ENCODE peak calls at places on chromosomes 12 and 14, in five cellular contexts. One of them, this sample, is unnamed.

GRCh38 chr14:53630336-53630735 is 326.3 kb downstream of the BMP4 start:
- DNase-seq in IMR-90: no peak
- DNase-seq in A549: no peak
- DNase-seq in H1: no peak
- DNase-seq in HepG2: no peak
- DNase-seq in this sample: no peak

GRCh38 chr12:2461046-2461445 is 333.7 kb upstream of the FKBP4 start:
- DNase-seq in IMR-90: no peak
- DNase-seq in HepG2: no peak
- DNase-seq in A549: no peak
- DNase-seq in H1: no peak
- DNase-seq in this sample: no peak

GRCh38 chr14:102071283-102071998 is 15.4 kb downstream of the HSP90AA1 start:
- DNase-seq in A549: no peak
- DNase-seq in H1: no peak
- DNase-seq in IMR-90: peak; percentile 81
- DNase-seq in HepG2: peak; percentile 56
- DNase-seq in this sample: no peak

GRCh38 chr12:99745106-99745505 is 97.6 kb downstream of the GARIN6 start:
- DNase-seq in A549: no peak
- DNase-seq in IMR-90: no peak
- DNase-seq in H1: no peak
- DNase-seq in HepG2: no peak
- DNase-seq in this sample: no peak

GRCh38 chr12:75953312-75953906 is 78.2 kb downstream of the PHLDA1 start:
- DNase-seq in A549: peak; percentile 88
- DNase-seq in IMR-90: peak; percentile 63
- DNase-seq in HepG2: no peak
- DNase-seq in H1: no peak
- DNase-seq in this sample: no peak

GRCh38 chr12:76080729-76081415 is 3.6 kb downstream of the NAP1L1 start:
- DNase-seq in A549: peak; percentile 37
- DNase-seq in HepG2: peak; percentile 4
- DNase-seq in H1: no peak
- DNase-seq in IMR-90: no peak
- DNase-seq in this sample: no peak

GRCh38 chr12:63764481-63764880 is 15.2 kb upstream of the RXYLT1 start:
- DNase-seq in HepG2: no peak
- DNase-seq in IMR-90: no peak
- DNase-seq in A549: no peak
- DNase-seq in H1: no peak
- DNase-seq in this sample: no peak

GRCh38 chr14:41925409-41925808 is 318.7 kb downstream of the LRFN5 start:
- DNase-seq in H1: no peak
- DNase-seq in HepG2: peak; percentile 28
- DNase-seq in A549: peak; percentile 33
- DNase-seq in IMR-90: peak; percentile 1
- DNase-seq in this sample: no peak

GRCh38 chr12:15534322-15534721 is 212.0 kb downstream of the PTPRO start:
- DNase-seq in IMR-90: peak; percentile 47
- DNase-seq in H1: no peak
- DNase-seq in HepG2: no peak
- DNase-seq in A549: no peak
- DNase-seq in this sample: no peak

GRCh38 chr12:27498159-27498558 is 25.8 kb upstream of the PPFIBP1 start:
- DNase-seq in H1: no peak
- DNase-seq in IMR-90: no peak
- DNase-seq in HepG2: no peak
- DNase-seq in A549: no peak
- DNase-seq in this sample: no peak

GRCh38 chr14:65850429-65851145 is 438.1 kb downstream of the FUT8 start:
- DNase-seq in HepG2: no peak
- DNase-seq in A549: no peak
- DNase-seq in IMR-90: no peak
- DNase-seq in H1: no peak
- DNase-seq in this sample: no peak

GRCh38 chr14:105919458-105920150 is 393.2 kb downstream of the TMEM121 start:
- DNase-seq in HepG2: no peak
- DNase-seq in H1: no peak
- DNase-seq in A549: no peak
- DNase-seq in IMR-90: no peak
- DNase-seq in this sample: no peak

GRCh38 chr12:106633451-106633823 is 50.6 kb downstream of the RFX4 start:
- DNase-seq in H1: no peak
- DNase-seq in HepG2: peak; percentile 14
- DNase-seq in IMR-90: no peak
- DNase-seq in A549: peak; percentile 69
- DNase-seq in this sample: no peak

GRCh38 chr12:27781680-27782079 is 1.6 kb upstream of the MANSC4 start:
- DNase-seq in IMR-90: peak; percentile 67
- DNase-seq in H1: no peak
- DNase-seq in A549: no peak
- DNase-seq in HepG2: no peak
- DNase-seq in this sample: no peak

GRCh38 chr14:87049886-87050820 is 942.8 kb downstream of the GALC start:
- DNase-seq in IMR-90: peak; percentile 47
- DNase-seq in HepG2: peak; percentile 37
- DNase-seq in H1: peak; percentile 19
- DNase-seq in A549: peak; percentile 20
- DNase-seq in this sample: peak; percentile 8

GRCh38 chr14:89648924-89649323 is 231.9 kb upstream of the FOXN3 start:
- DNase-seq in A549: no peak
- DNase-seq in IMR-90: no peak
- DNase-seq in H1: no peak
- DNase-seq in HepG2: no peak
- DNase-seq in this sample: no peak

GRCh38 chr12:53989227-53990113 is 4.5 kb downstream of the HOXC10 start:
- DNase-seq in H1: no peak
- DNase-seq in A549: peak; percentile 77
- DNase-seq in IMR-90: peak; percentile 45
- DNase-seq in HepG2: peak; percentile 56
- DNase-seq in this sample: no peak

GRCh38 chr12:57765698-57766463 is 997 bp downstream of the CYP27B1 start:
- DNase-seq in H1: no peak
- DNase-seq in HepG2: no peak
- DNase-seq in IMR-90: no peak
- DNase-seq in A549: no peak
- DNase-seq in this sample: no peak

GRCh38 chr12:54984602-54985376 is at the start of gene TESPA1:
- DNase-seq in H1: no peak
- DNase-seq in IMR-90: no peak
- DNase-seq in A549: no peak
- DNase-seq in HepG2: no peak
- DNase-seq in this sample: no peak

GRCh38 chr12:51593539-51593938 is 2.5 kb downstream of the SCN8A start:
- DNase-seq in HepG2: peak; percentile 20
- DNase-seq in A549: no peak
- DNase-seq in H1: no peak
- DNase-seq in IMR-90: peak; percentile 79
- DNase-seq in this sample: no peak

GRCh38 chr12:91923864-91924263 is 221.8 kb downstream of the BTG1 start:
- DNase-seq in IMR-90: no peak
- DNase-seq in A549: no peak
- DNase-seq in H1: no peak
- DNase-seq in HepG2: no peak
- DNase-seq in this sample: no peak

GRCh38 chr14:71474291-71474690 is 457.9 kb upstream of the RGS6 start:
- DNase-seq in IMR-90: no peak
- DNase-seq in HepG2: no peak
- DNase-seq in H1: no peak
- DNase-seq in A549: no peak
- DNase-seq in this sample: no peak

GRCh38 chr14:63245893-63246292 is 41.6 kb downstream of the RHOJ start:
- DNase-seq in HepG2: no peak
- DNase-seq in A549: no peak
- DNase-seq in IMR-90: no peak
- DNase-seq in H1: no peak
- DNase-seq in this sample: no peak

GRCh38 chr12:43789941-43790340 is 16.2 kb downstream of the TWF1 start:
- DNase-seq in IMR-90: peak; percentile 77
- DNase-seq in A549: no peak
- DNase-seq in HepG2: no peak
- DNase-seq in H1: no peak
- DNase-seq in this sample: peak; percentile 12

GRCh38 chr12:30970559-30971202 is 44.1 kb downstream of the TSPAN11 start:
- DNase-seq in A549: no peak
- DNase-seq in IMR-90: no peak
- DNase-seq in H1: no peak
- DNase-seq in HepG2: no peak
- DNase-seq in this sample: no peak

GRCh38 chr14:87002831-87003230 is 990.2 kb downstream of the GALC start:
- DNase-seq in A549: no peak
- DNase-seq in IMR-90: peak; percentile 5
- DNase-seq in H1: no peak
- DNase-seq in HepG2: no peak
- DNase-seq in this sample: no peak

GRCh38 chr14:98474900-98475299 is 797.1 kb downstream of the BCL11B start:
- DNase-seq in HepG2: no peak
- DNase-seq in IMR-90: no peak
- DNase-seq in H1: no peak
- DNase-seq in A549: no peak
- DNase-seq in this sample: no peak

GRCh38 chr12:116790066-116790465 is 52.0 kb downstream of the RNFT2 start:
- DNase-seq in IMR-90: peak; percentile 16
- DNase-seq in HepG2: no peak
- DNase-seq in H1: no peak
- DNase-seq in A549: no peak
- DNase-seq in this sample: no peak

GRCh38 chr14:22040781-22041125 is 367.1 kb upstream of the OR4E1 start:
- DNase-seq in A549: no peak
- DNase-seq in IMR-90: no peak
- DNase-seq in HepG2: no peak
- DNase-seq in H1: no peak
- DNase-seq in this sample: no peak

GRCh38 chr14:81315344-81315743 is 84.8 kb downstream of the STON2 start:
- DNase-seq in IMR-90: no peak
- DNase-seq in HepG2: no peak
- DNase-seq in A549: no peak
- DNase-seq in H1: peak; percentile 31
- DNase-seq in this sample: no peak

GRCh38 chr12:49557917-49558215 is 10.1 kb downstream of the MCRS1 start:
- DNase-seq in HepG2: no peak
- DNase-seq in IMR-90: no peak
- DNase-seq in A549: peak; percentile 58
- DNase-seq in H1: no peak
- DNase-seq in this sample: no peak

DNA sequence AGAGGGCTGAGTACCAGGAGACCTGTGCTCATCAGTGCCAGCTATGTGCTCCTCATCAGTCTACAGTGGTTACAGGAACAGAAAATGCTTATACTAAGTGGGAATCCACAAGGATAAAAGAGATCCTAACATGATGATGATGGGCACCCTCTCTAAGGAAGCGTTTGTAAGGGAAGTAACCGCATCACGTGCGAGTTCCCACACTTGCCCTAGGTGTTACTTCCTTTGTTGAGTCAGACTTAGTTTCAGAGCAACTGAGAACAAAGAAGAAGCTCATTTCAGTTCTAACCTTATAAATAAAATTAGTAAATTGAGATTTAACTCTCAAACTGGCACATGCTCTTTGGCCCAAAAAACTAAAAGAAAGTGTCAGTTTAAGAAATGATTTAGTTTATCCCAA is 956.4 kb upstream of the TMEM132C start:
- DNase-seq in H1: no peak
- DNase-seq in IMR-90: no peak
- DNase-seq in A549: no peak
- DNase-seq in HepG2: no peak
- DNase-seq in this sample: no peak
- TF ChIP-seq MAFK in H1: no peak
- TF ChIP-seq MAFK in IMR-90: no peak
- TF ChIP-seq MAFK in A549: no peak
- TF ChIP-seq MAFK in HepG2: no peak
- TF ChIP-seq MAFK in this sample: no peak

DNA sequence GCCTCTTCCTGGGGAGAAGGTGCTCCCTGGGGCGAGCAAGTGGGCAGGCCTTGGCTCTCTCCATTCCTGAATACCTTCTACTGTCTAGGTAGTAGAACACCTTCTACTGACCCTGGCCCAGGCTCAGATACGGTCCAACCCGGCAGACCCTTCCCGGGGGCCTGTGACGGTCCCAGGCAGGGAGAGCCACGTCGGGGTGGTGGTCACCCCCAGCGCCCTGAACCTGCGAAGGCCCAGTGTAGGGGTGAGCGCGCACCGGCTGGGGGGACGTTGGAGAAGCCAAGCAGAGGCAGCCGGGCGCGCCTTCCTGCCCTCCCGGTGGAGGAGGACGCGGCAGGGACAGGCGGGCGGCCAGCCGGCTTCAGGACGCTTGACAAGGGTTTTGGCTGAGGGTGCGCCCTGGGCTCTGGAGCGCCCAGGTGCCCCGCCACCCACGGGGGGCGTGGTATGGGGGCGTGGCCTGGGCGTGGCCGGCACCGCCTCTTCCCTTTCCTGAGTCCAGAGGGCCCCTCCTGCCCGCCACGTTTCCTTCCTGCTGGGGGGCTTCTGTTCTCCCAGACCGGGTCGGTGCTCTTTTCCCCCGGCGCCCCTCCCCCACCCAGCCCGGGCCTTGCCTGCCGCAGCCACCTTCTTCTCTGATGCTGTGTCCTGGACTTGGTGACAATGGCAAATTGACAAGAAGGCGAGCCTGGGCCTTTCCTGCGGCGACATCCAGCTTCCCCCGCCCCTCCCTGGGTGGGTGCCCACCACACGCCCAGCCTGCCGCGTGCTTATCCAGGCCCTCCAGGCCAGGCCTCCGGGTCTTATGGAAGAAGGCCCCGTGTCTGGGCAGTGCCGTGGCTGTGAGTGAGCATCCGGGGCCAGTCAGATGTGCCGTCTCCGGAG is 24.5 kb upstream of the PPP1R13B start:
- DNase-seq in A549: no peak
- DNase-seq in H1: no peak
- DNase-seq in HepG2: no peak
- DNase-seq in IMR-90: no peak
- DNase-seq in this sample: peak; percentile 63
- TF ChIP-seq MAFK in A549: no peak
- TF ChIP-seq MAFK in H1: no peak
- TF ChIP-seq MAFK in HepG2: no peak
- TF ChIP-seq MAFK in IMR-90: no peak
- TF ChIP-seq MAFK in this sample: no peak

GRCh38 chr12:46371718-46372130 is 849 bp downstream of the SLC38A2 start:
- DNase-seq in HepG2: no peak
- DNase-seq in IMR-90: peak; percentile 44
- DNase-seq in A549: peak; percentile 82
- DNase-seq in H1: no peak
- DNase-seq in this sample: peak; percentile 69
- TF ChIP-seq MAFK in HepG2: no peak
- TF ChIP-seq MAFK in IMR-90: no peak
- TF ChIP-seq MAFK in A549: no peak
- TF ChIP-seq MAFK in H1: no peak
- TF ChIP-seq MAFK in this sample: no peak

DNA sequence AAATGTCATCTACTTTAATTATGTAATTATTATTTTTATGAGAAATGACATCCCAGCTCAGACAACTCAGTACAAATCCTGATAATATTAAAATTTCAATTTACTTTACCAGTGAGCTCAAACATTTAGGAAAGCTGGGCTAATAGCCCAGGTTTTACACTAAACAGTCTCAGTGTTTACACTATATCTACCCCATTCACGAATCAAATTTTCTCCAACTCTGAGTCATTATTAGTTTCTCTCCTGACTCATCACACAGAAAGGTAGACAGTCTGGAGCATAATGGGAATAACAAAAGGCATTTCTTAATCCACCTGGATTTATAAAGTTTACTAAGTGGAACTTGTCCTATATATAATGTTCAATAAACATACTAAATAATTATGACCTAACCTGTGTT is 5.7 kb downstream of the PAWR start:
- DNase-seq in IMR-90: peak; percentile 88
- DNase-seq in HepG2: peak; percentile 26
- DNase-seq in A549: peak; percentile 61
- DNase-seq in H1: no peak
- DNase-seq in this sample: no peak
- TF ChIP-seq MAFK in IMR-90: no peak
- TF ChIP-seq MAFK in HepG2: no peak
- TF ChIP-seq MAFK in A549: no peak
- TF ChIP-seq MAFK in H1: no peak
- TF ChIP-seq MAFK in this sample: no peak

This sample was measured in K562.